ENCODE peak calls at places on chromosomes 12 and 14, in six cellular contexts. One of them, this sample, is unnamed.

GRCh38 chr14:103516426-103517171 is 6.0 kb downstream of the CKB start:
- DNase-seq in psoas muscle: no peak
- DNase-seq in K562: no peak
- DNase-seq in PC-3: no peak
- DNase-seq in lung: no peak
- DNase-seq in HCT116: no peak
- DNase-seq in this sample: no peak

GRCh38 chr12:76927170-76927784 is 48.5 kb upstream of the CSRP2 start:
- DNase-seq in psoas muscle: no peak
- DNase-seq in K562: peak; percentile 58
- DNase-seq in PC-3: peak; percentile 70
- DNase-seq in lung: no peak
- DNase-seq in HCT116: peak; percentile 27
- DNase-seq in this sample: no peak

GRCh38 chr14:77426396-77426795 is 3.1 kb upstream of the NOXRED1 start:
- DNase-seq in psoas muscle: no peak
- DNase-seq in K562: no peak
- DNase-seq in PC-3: no peak
- DNase-seq in lung: no peak
- DNase-seq in HCT116: no peak
- DNase-seq in this sample: no peak

GRCh38 chr14:99872786-99873440 is 79.7 kb downstream of the EML1 start:
- DNase-seq in psoas muscle: no peak
- DNase-seq in K562: no peak
- DNase-seq in PC-3: no peak
- DNase-seq in lung: peak; percentile 14
- DNase-seq in HCT116: no peak
- DNase-seq in this sample: peak; percentile 56

GRCh38 chr12:24760162-24760561 is 188.7 kb downstream of the BCAT1 start:
- DNase-seq in psoas muscle: no peak
- DNase-seq in K562: no peak
- DNase-seq in PC-3: no peak
- DNase-seq in lung: no peak
- DNase-seq in HCT116: no peak
- DNase-seq in this sample: no peak

GRCh38 chr14:56210570-56210969 is 92.4 kb downstream of the PELI2 start:
- DNase-seq in psoas muscle: no peak
- DNase-seq in K562: no peak
- DNase-seq in PC-3: no peak
- DNase-seq in lung: no peak
- DNase-seq in HCT116: no peak
- DNase-seq in this sample: no peak

GRCh38 chr14:93797536-93797935 is 9.3 kb upstream of the PRIMA1 start:
- DNase-seq in psoas muscle: no peak
- DNase-seq in K562: no peak
- DNase-seq in PC-3: no peak
- DNase-seq in lung: no peak
- DNase-seq in HCT116: no peak
- DNase-seq in this sample: no peak

GRCh38 chr14:68873379-68873778 is 80.5 kb upstream of the ZFP36L1 start:
- DNase-seq in psoas muscle: no peak
- DNase-seq in K562: no peak
- DNase-seq in PC-3: no peak
- DNase-seq in lung: no peak
- DNase-seq in HCT116: no peak
- DNase-seq in this sample: no peak

GRCh38 chr12:31965090-31965489 is 5.9 kb downstream of the RESF1 start:
- DNase-seq in psoas muscle: no peak
- DNase-seq in K562: no peak
- DNase-seq in PC-3: no peak
- DNase-seq in lung: no peak
- DNase-seq in HCT116: no peak
- DNase-seq in this sample: no peak

GRCh38 chr14:44170099-44170498 is 337.0 kb downstream of the FSCB start:
- DNase-seq in psoas muscle: no peak
- DNase-seq in K562: no peak
- DNase-seq in PC-3: peak; percentile 12
- DNase-seq in lung: no peak
- DNase-seq in HCT116: no peak
- DNase-seq in this sample: no peak

GRCh38 chr12:93154096-93154728 is 223.5 kb upstream of the NUDT4 start:
- DNase-seq in psoas muscle: no peak
- DNase-seq in K562: no peak
- DNase-seq in PC-3: no peak
- DNase-seq in lung: no peak
- DNase-seq in HCT116: no peak
- DNase-seq in this sample: no peak

GRCh38 chr12:45701296-45701695 is 28.2 kb upstream of the ARID2 start:
- DNase-seq in psoas muscle: no peak
- DNase-seq in K562: no peak
- DNase-seq in PC-3: no peak
- DNase-seq in lung: no peak
- DNase-seq in HCT116: no peak
- DNase-seq in this sample: no peak

GRCh38 chr12:21894792-21895392 is 46.3 kb downstream of the ABCC9 start:
- DNase-seq in psoas muscle: peak; percentile 11
- DNase-seq in K562: no peak
- DNase-seq in PC-3: no peak
- DNase-seq in lung: no peak
- DNase-seq in HCT116: no peak
- DNase-seq in this sample: no peak

GRCh38 chr14:84003316-84003715 is 1526.6 kb upstream of the FLRT2 start:
- DNase-seq in psoas muscle: no peak
- DNase-seq in K562: no peak
- DNase-seq in PC-3: no peak
- DNase-seq in lung: no peak
- DNase-seq in HCT116: no peak
- DNase-seq in this sample: no peak

GRCh38 chr12:74541074-74541473 is 3.4 kb downstream of the ATXN7L3B start:
- DNase-seq in psoas muscle: no peak
- DNase-seq in K562: no peak
- DNase-seq in PC-3: no peak
- DNase-seq in lung: no peak
- DNase-seq in HCT116: no peak
- DNase-seq in this sample: no peak

GRCh38 chr12:27549231-27549800 is 25.3 kb downstream of the PPFIBP1 start:
- DNase-seq in psoas muscle: no peak
- DNase-seq in K562: no peak
- DNase-seq in PC-3: peak; percentile 97
- DNase-seq in lung: no peak
- DNase-seq in HCT116: peak; percentile 59
- DNase-seq in this sample: peak; percentile 82

GRCh38 chr14:85534914-85535313 is 5.0 kb downstream of the FLRT2 start:
- DNase-seq in psoas muscle: no peak
- DNase-seq in K562: no peak
- DNase-seq in PC-3: no peak
- DNase-seq in lung: no peak
- DNase-seq in HCT116: no peak
- DNase-seq in this sample: no peak

GRCh38 chr12:75374971-75375370 is 15.9 kb upstream of the GLIPR1L2 start:
- DNase-seq in psoas muscle: no peak
- DNase-seq in K562: no peak
- DNase-seq in PC-3: no peak
- DNase-seq in lung: no peak
- DNase-seq in HCT116: no peak
- DNase-seq in this sample: no peak

GRCh38 chr14:104179126-104179525 is 40.7 kb downstream of the KIF26A start:
- DNase-seq in psoas muscle: no peak
- DNase-seq in K562: no peak
- DNase-seq in PC-3: no peak
- DNase-seq in lung: no peak
- DNase-seq in HCT116: no peak
- DNase-seq in this sample: no peak

GRCh38 chr14:80202888-80203562 is 8.3 kb downstream of the DIO2 start:
- DNase-seq in psoas muscle: no peak
- DNase-seq in K562: peak; percentile 3
- DNase-seq in PC-3: peak; percentile 27
- DNase-seq in lung: no peak
- DNase-seq in HCT116: no peak
- DNase-seq in this sample: no peak

GRCh38 chr14:50865677-50866076 is 6.2 kb upstream of the ABHD12B start:
- DNase-seq in psoas muscle: no peak
- DNase-seq in K562: no peak
- DNase-seq in PC-3: no peak
- DNase-seq in lung: no peak
- DNase-seq in HCT116: no peak
- DNase-seq in this sample: no peak

GRCh38 chr14:105162374-105162979 is 6.1 kb downstream of the JAG2 start:
- DNase-seq in psoas muscle: no peak
- DNase-seq in K562: peak; percentile 28
- DNase-seq in PC-3: peak; percentile 16
- DNase-seq in lung: peak; percentile 44
- DNase-seq in HCT116: no peak
- DNase-seq in this sample: no peak

GRCh38 chr14:92729632-92730358 is 18.6 kb downstream of the LGMN start:
- DNase-seq in psoas muscle: no peak
- DNase-seq in K562: no peak
- DNase-seq in PC-3: peak; percentile 88
- DNase-seq in lung: no peak
- DNase-seq in HCT116: no peak
- DNase-seq in this sample: no peak

GRCh38 chr12:53060064-53060720 is 10.3 kb downstream of the TNS2 start:
- DNase-seq in psoas muscle: peak; percentile 12
- DNase-seq in K562: no peak
- DNase-seq in PC-3: no peak
- DNase-seq in lung: no peak
- DNase-seq in HCT116: no peak
- DNase-seq in this sample: no peak

GRCh38 chr14:24171422-24172260 is at the start of gene REC8:
- DNase-seq in psoas muscle: peak; percentile 57
- DNase-seq in K562: no peak
- DNase-seq in PC-3: no peak
- DNase-seq in lung: peak; percentile 91
- DNase-seq in HCT116: no peak
- DNase-seq in this sample: no peak

GRCh38 chr12:118032188-118032587 is 15.7 kb downstream of the RFC5 start:
- DNase-seq in psoas muscle: no peak
- DNase-seq in K562: no peak
- DNase-seq in PC-3: no peak
- DNase-seq in lung: no peak
- DNase-seq in HCT116: no peak
- DNase-seq in this sample: no peak
- H3K36me3 ChIP-seq in psoas muscle: peaks cover 97% of the 10 kb centered on the region
- H3K36me3 ChIP-seq in K562: peaks cover 94% of the 10 kb centered on the region
- H3K36me3 ChIP-seq in PC-3: peaks cover 71% of the 10 kb centered on the region
- H3K36me3 ChIP-seq in lung: peaks cover 34% of the 10 kb centered on the region
- H3K36me3 ChIP-seq in HCT116: peaks cover 47% of the 10 kb centered on the region
- H3K36me3 ChIP-seq in this sample: peaks cover 94% of the 10 kb centered on the region

GRCh38 chr12:119659289-119659897 is 8.5 kb upstream of the PRKAB1 start:
- DNase-seq in psoas muscle: no peak
- DNase-seq in K562: peak; percentile 60
- DNase-seq in PC-3: peak; percentile 71
- DNase-seq in lung: no peak
- DNase-seq in HCT116: no peak
- DNase-seq in this sample: no peak

GRCh38 chr12:119665164-119665929 is 2.6 kb upstream of the PRKAB1 start:
- DNase-seq in psoas muscle: no peak
- DNase-seq in K562: peak; percentile 88
- DNase-seq in PC-3: no peak
- DNase-seq in lung: no peak
- DNase-seq in HCT116: no peak
- DNase-seq in this sample: no peak

GRCh38 chr12:119660074-119660473 is 7.9 kb upstream of the PRKAB1 start:
- DNase-seq in psoas muscle: no peak
- DNase-seq in K562: no peak
- DNase-seq in PC-3: no peak
- DNase-seq in lung: no peak
- DNase-seq in HCT116: no peak
- DNase-seq in this sample: no peak

GRCh38 chr12:119664642-119665041 is 3.3 kb upstream of the PRKAB1 start:
- DNase-seq in psoas muscle: no peak
- DNase-seq in K562: no peak
- DNase-seq in PC-3: no peak
- DNase-seq in lung: no peak
- DNase-seq in HCT116: no peak
- DNase-seq in this sample: no peak

GRCh38 chr12:119661882-119662281 is 6.1 kb upstream of the PRKAB1 start:
- DNase-seq in psoas muscle: no peak
- DNase-seq in K562: no peak
- DNase-seq in PC-3: no peak
- DNase-seq in lung: no peak
- DNase-seq in HCT116: no peak
- DNase-seq in this sample: no peak
- H3K36me3 ChIP-seq in psoas muscle: no peaks in the 10 kb centered on the region
- H3K36me3 ChIP-seq in K562: no peaks in the 10 kb centered on the region
- H3K36me3 ChIP-seq in PC-3: no peaks in the 10 kb centered on the region
- H3K36me3 ChIP-seq in lung: no peaks in the 10 kb centered on the region
- H3K36me3 ChIP-seq in HCT116: no peaks in the 10 kb centered on the region
- H3K36me3 ChIP-seq in this sample: no peaks in the 10 kb centered on the region

GRCh38 chr12:57176139-57176477 is 28.7 kb upstream of the LRP1-AS start:
- DNase-seq in psoas muscle: no peak
- DNase-seq in K562: no peak
- DNase-seq in PC-3: no peak
- DNase-seq in lung: no peak
- DNase-seq in HCT116: no peak
- DNase-seq in this sample: no peak

GRCh38 chr12:57176846-57177245 is 29.4 kb upstream of the LRP1-AS start:
- DNase-seq in psoas muscle: no peak
- DNase-seq in K562: no peak
- DNase-seq in PC-3: peak; percentile 36
- DNase-seq in lung: no peak
- DNase-seq in HCT116: no peak
- DNase-seq in this sample: no peak

GRCh38 chr12:57178213-57178612 is 30.8 kb upstream of the LRP1-AS start:
- DNase-seq in psoas muscle: no peak
- DNase-seq in K562: peak; percentile 40
- DNase-seq in PC-3: no peak
- DNase-seq in lung: no peak
- DNase-seq in HCT116: no peak
- DNase-seq in this sample: no peak

GRCh38 chr12:57175428-57176138 is 28.2 kb upstream of the LRP1-AS start:
- DNase-seq in psoas muscle: peak; percentile 86
- DNase-seq in K562: peak; percentile 82
- DNase-seq in PC-3: peak; percentile 80
- DNase-seq in lung: peak; percentile 76
- DNase-seq in HCT116: peak; percentile 73
- DNase-seq in this sample: peak; percentile 78

GRCh38 chr12:57177354-57177753 is 29.9 kb upstream of the LRP1-AS start:
- DNase-seq in psoas muscle: no peak
- DNase-seq in K562: no peak
- DNase-seq in PC-3: no peak
- DNase-seq in lung: no peak
- DNase-seq in HCT116: no peak
- DNase-seq in this sample: no peak
- H3K36me3 ChIP-seq in psoas muscle: peaks cover 43% of the 10 kb centered on the region
- H3K36me3 ChIP-seq in K562: no peaks in the 10 kb centered on the region
- H3K36me3 ChIP-seq in PC-3: no peaks in the 10 kb centered on the region
- H3K36me3 ChIP-seq in lung: no peaks in the 10 kb centered on the region
- H3K36me3 ChIP-seq in HCT116: no peaks in the 10 kb centered on the region
- H3K36me3 ChIP-seq in this sample: peaks cover 86% of the 10 kb centered on the region

DNA sequence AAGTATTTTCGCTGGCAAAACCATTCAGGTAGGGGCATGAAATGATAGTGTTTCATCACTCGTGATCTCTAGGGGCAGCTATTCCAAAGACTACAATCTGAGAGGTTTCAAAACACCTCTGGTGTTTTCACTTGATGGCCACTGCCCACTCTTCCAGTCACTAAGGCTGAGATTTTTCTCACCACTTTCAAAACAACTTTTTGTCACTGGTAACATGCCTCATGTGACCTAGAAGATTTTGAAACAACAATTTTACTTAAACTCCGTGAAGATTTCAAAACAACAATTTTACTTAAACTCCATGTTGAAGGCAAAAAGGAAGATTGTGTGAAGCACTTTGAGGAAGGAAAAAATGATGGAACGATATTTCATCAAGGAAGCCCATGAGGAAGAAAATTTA is 1.2 kb upstream of the IRAK3 start:
- DNase-seq in psoas muscle: no peak
- DNase-seq in K562: no peak
- DNase-seq in PC-3: no peak
- DNase-seq in lung: no peak
- DNase-seq in HCT116: no peak
- DNase-seq in this sample: no peak
- H3K36me3 ChIP-seq in psoas muscle: no peaks in the 10 kb centered on the region
- H3K36me3 ChIP-seq in K562: no peaks in the 10 kb centered on the region
- H3K36me3 ChIP-seq in PC-3: no peaks in the 10 kb centered on the region
- H3K36me3 ChIP-seq in lung: no peaks in the 10 kb centered on the region
- H3K36me3 ChIP-seq in HCT116: no peaks in the 10 kb centered on the region
- H3K36me3 ChIP-seq in this sample: no peaks in the 10 kb centered on the region

This sample was measured in SJSA1.